ENCODE peak calls at places on chromosomes 6 and 20, in six cellular contexts. X is tibial artery, R is LoVo, Y is right lobe of liver, D is H9, Z is colonic mucosa. E is an unnamed sample.

GRCh38 chr6:30025197-30025596 is 35.9 kb upstream of the POLR1H start:
- DNase-seq in X (no peak), R (no peak), Y (no peak), D (no peak), Z (no peak), E (no peak)

GRCh38 chr6:22899446-22899845 is 330.1 kb downstream of the HDGFL1 start:
- DNase-seq in X (no peak), R (no peak), Y (no peak), D (no peak), Z (no peak), E (no peak)

GRCh38 chr20:59194023-59194935 is 30.7 kb downstream of the ZNF831 start:
- DNase-seq in X (no peak), R (no peak), Y (no peak), D (no peak), Z (peak), E (no peak)

GRCh38 chr20:50550531-50550930 is 40.3 kb downstream of the PTPN1 start:
- DNase-seq in X (no peak), R (no peak), Y (no peak), D (no peak), Z (no peak), E (no peak)

GRCh38 chr20:8390500-8390899 is 258.4 kb downstream of the PLCB1 start:
- DNase-seq in X (no peak), R (no peak), Y (no peak), D (no peak), Z (no peak), E (no peak)

GRCh38 chr20:15359056-15359455 is 1021.6 kb upstream of the FLRT3 start:
- DNase-seq in X (no peak), R (no peak), Y (no peak), D (no peak), Z (no peak), E (no peak)

GRCh38 chr6:135162678-135163439 is 18.2 kb upstream of the MYB start:
- DNase-seq in X (no peak), R (peak), Y (peak), D (peak), Z (peak), E (peak)

GRCh38 chr6:25694366-25694765 is 42.4 kb downstream of the SCGN start:
- DNase-seq in X (no peak), R (no peak), Y (no peak), D (no peak), Z (no peak), E (no peak)

E was measured in H7.